ENCODE peak calls at places on chromosomes 4 and X, in five cellular contexts. One of them, this sample, is unnamed. For H3K9me3, the result is how much of the 10 kb centered on the place peaks cover.

GRCh38 chr4:38804654-38805295 is at the start of gene TLR1:
- DNase-seq in uterus: no peak
- DNase-seq in psoas muscle: no peak
- DNase-seq in adrenal gland: no peak
- DNase-seq in left ventricle myocardium inferior: no peak
- DNase-seq in this sample: no peak

GRCh38 chrX:38271154-38271716 is 50.6 kb upstream of the SRPX start:
- DNase-seq in left ventricle myocardium inferior: no peak
- DNase-seq in psoas muscle: no peak
- DNase-seq in uterus: no peak
- DNase-seq in adrenal gland: no peak
- DNase-seq in this sample: no peak

GRCh38 chrX:108090474-108091265 is 672 bp downstream of the PSMD10 start:
- DNase-seq in left ventricle myocardium inferior: no peak
- DNase-seq in psoas muscle: no peak
- DNase-seq in uterus: no peak
- DNase-seq in adrenal gland: no peak
- DNase-seq in this sample: no peak

GRCh38 chr4:78552398-78553396 is 1.1 kb downstream of the ANXA3 start:
- DNase-seq in left ventricle myocardium inferior: no peak
- DNase-seq in psoas muscle: no peak
- DNase-seq in adrenal gland: no peak
- DNase-seq in uterus: no peak
- DNase-seq in this sample: peak

GRCh38 chrX:24838624-24839023 is 144.9 kb downstream of the POLA1 start:
- DNase-seq in adrenal gland: no peak
- DNase-seq in psoas muscle: no peak
- DNase-seq in uterus: no peak
- DNase-seq in left ventricle myocardium inferior: no peak
- DNase-seq in this sample: no peak

GRCh38 chrX:153967536-153968214 is 3.9 kb downstream of the HCFC1 start:
- DNase-seq in adrenal gland: no peak
- DNase-seq in left ventricle myocardium inferior: no peak
- DNase-seq in psoas muscle: no peak
- DNase-seq in uterus: no peak
- DNase-seq in this sample: no peak

GRCh38 chrX:36957425-36958328 is 50.5 kb upstream of the FAM47C start:
- DNase-seq in adrenal gland: no peak
- DNase-seq in psoas muscle: no peak
- DNase-seq in left ventricle myocardium inferior: no peak
- DNase-seq in uterus: no peak
- DNase-seq in this sample: no peak

GRCh38 chr4:39715788-39716187 is 17.9 kb downstream of the UBE2K start:
- DNase-seq in psoas muscle: no peak
- DNase-seq in uterus: no peak
- DNase-seq in left ventricle myocardium inferior: no peak
- DNase-seq in adrenal gland: no peak
- DNase-seq in this sample: no peak

GRCh38 chr4:137393043-137393442 is 139.3 kb downstream of the PCDH18 start:
- DNase-seq in uterus: peak
- DNase-seq in psoas muscle: no peak
- DNase-seq in left ventricle myocardium inferior: peak
- DNase-seq in adrenal gland: peak
- DNase-seq in this sample: no peak

GRCh38 chrX:50799531-50799961 is 14.4 kb downstream of the SHROOM4 start:
- DNase-seq in adrenal gland: no peak
- DNase-seq in uterus: no peak
- DNase-seq in left ventricle myocardium inferior: no peak
- DNase-seq in psoas muscle: no peak
- DNase-seq in this sample: no peak

GRCh38 chr4:5051692-5052423 is 578 bp downstream of the STK32B start:
- DNase-seq in psoas muscle: peak
- DNase-seq in left ventricle myocardium inferior: no peak
- DNase-seq in adrenal gland: no peak
- DNase-seq in uterus: peak
- DNase-seq in this sample: no peak

GRCh38 chrX:136879001-136879667 is 1.4 kb downstream of the RBMX start:
- DNase-seq in psoas muscle: no peak
- DNase-seq in uterus: no peak
- DNase-seq in left ventricle myocardium inferior: no peak
- DNase-seq in adrenal gland: no peak
- DNase-seq in this sample: no peak

GRCh38 chrX:106875151-106875550 is 28.0 kb downstream of the RIPPLY1 start:
- DNase-seq in uterus: no peak
- DNase-seq in adrenal gland: no peak
- DNase-seq in left ventricle myocardium inferior: no peak
- DNase-seq in psoas muscle: no peak
- DNase-seq in this sample: no peak

GRCh38 chr4:5711479-5712184 is 631 bp downstream of the EVC start:
- DNase-seq in psoas muscle: peak
- DNase-seq in adrenal gland: peak
- DNase-seq in uterus: peak
- DNase-seq in left ventricle myocardium inferior: peak
- DNase-seq in this sample: no peak

GRCh38 chrX:29487214-29487613 is 728.1 kb upstream of the MAGEB2 start:
- DNase-seq in adrenal gland: no peak
- DNase-seq in psoas muscle: no peak
- DNase-seq in uterus: no peak
- DNase-seq in left ventricle myocardium inferior: no peak
- DNase-seq in this sample: no peak

GRCh38 chr4:15756361-15756861 is 21.7 kb upstream of the CD38 start:
- DNase-seq in adrenal gland: no peak
- DNase-seq in uterus: no peak
- DNase-seq in left ventricle myocardium inferior: no peak
- DNase-seq in psoas muscle: no peak
- DNase-seq in this sample: no peak

GRCh38 chr4:152352215-152352614 is 183.7 kb downstream of the FBXW7 start:
- DNase-seq in adrenal gland: no peak
- DNase-seq in psoas muscle: no peak
- DNase-seq in uterus: no peak
- DNase-seq in left ventricle myocardium inferior: no peak
- DNase-seq in this sample: no peak
- H3K27ac ChIP-seq in adrenal gland: peak
- H3K27ac ChIP-seq in psoas muscle: peak
- H3K27ac ChIP-seq in uterus: peak
- H3K27ac ChIP-seq in left ventricle myocardium inferior: peak
- H3K27ac ChIP-seq in this sample: no peak

GRCh38 chrX:47915886-47916493 is 79.3 kb downstream of the ZNF81 start:
- DNase-seq in uterus: no peak
- DNase-seq in psoas muscle: no peak
- DNase-seq in adrenal gland: no peak
- DNase-seq in left ventricle myocardium inferior: no peak
- DNase-seq in this sample: no peak
- H3K9me3 ChIP-seq in uterus: under half
- H3K9me3 ChIP-seq in psoas muscle: half or more
- H3K9me3 ChIP-seq in adrenal gland: under half
- H3K9me3 ChIP-seq in left ventricle myocardium inferior: under half
- H3K9me3 ChIP-seq in this sample: under half

GRCh38 chrX:149829751-149830191 is 48.0 kb downstream of the MAGEA9 start:
- DNase-seq in adrenal gland: no peak
- DNase-seq in uterus: no peak
- DNase-seq in psoas muscle: no peak
- DNase-seq in left ventricle myocardium inferior: no peak
- DNase-seq in this sample: no peak
- H3K27ac ChIP-seq in adrenal gland: no peak
- H3K27ac ChIP-seq in uterus: peak
- H3K27ac ChIP-seq in psoas muscle: no peak
- H3K27ac ChIP-seq in left ventricle myocardium inferior: no peak
- H3K27ac ChIP-seq in this sample: peak

GRCh38 chr4:473575-474457 is 25.1 kb downstream of the ZNF721 start:
- DNase-seq in left ventricle myocardium inferior: peak
- DNase-seq in uterus: peak
- DNase-seq in adrenal gland: peak
- DNase-seq in psoas muscle: peak
- DNase-seq in this sample: peak

GRCh38 chr4:476501-476900 is 22.5 kb downstream of the ZNF721 start:
- DNase-seq in uterus: no peak
- DNase-seq in left ventricle myocardium inferior: no peak
- DNase-seq in psoas muscle: no peak
- DNase-seq in adrenal gland: no peak
- DNase-seq in this sample: no peak

GRCh38 chr4:478373-478772 is 20.6 kb downstream of the ZNF721 start:
- DNase-seq in left ventricle myocardium inferior: no peak
- DNase-seq in uterus: no peak
- DNase-seq in psoas muscle: no peak
- DNase-seq in adrenal gland: no peak
- DNase-seq in this sample: no peak

GRCh38 chr4:477686-478085 is 21.3 kb downstream of the ZNF721 start:
- DNase-seq in uterus: no peak
- DNase-seq in left ventricle myocardium inferior: no peak
- DNase-seq in psoas muscle: no peak
- DNase-seq in adrenal gland: no peak
- DNase-seq in this sample: no peak

DNA sequence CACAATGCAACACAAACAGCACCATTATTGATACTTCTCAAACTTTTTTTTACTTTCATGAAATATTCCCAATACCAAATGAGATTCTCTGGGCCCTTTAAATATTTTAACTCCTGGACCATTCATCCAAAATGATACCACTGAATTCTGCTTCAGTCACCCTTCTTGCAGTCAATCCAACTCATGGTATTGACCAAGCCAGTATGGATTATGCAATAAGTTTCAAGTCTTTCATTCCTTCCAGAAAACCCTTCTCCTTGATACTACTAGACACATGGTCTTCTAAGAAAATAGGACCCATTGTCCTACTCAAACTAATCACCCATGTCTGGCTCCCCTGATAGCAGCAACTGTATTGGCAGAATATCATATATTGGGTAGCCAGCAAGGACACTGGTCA is 23.0 kb downstream of the ZNF721 start:
- DNase-seq in uterus: no peak
- DNase-seq in left ventricle myocardium inferior: no peak
- DNase-seq in psoas muscle: no peak
- DNase-seq in adrenal gland: no peak
- DNase-seq in this sample: no peak
- H3K9me3 ChIP-seq in uterus: under half
- H3K9me3 ChIP-seq in left ventricle myocardium inferior: under half
- H3K9me3 ChIP-seq in psoas muscle: under half
- H3K9me3 ChIP-seq in adrenal gland: under half
- H3K9me3 ChIP-seq in this sample: under half

GRCh38 chr4:88697588-88698329 is at the start of gene NAP1L5:
- DNase-seq in adrenal gland: peak
- DNase-seq in psoas muscle: peak
- DNase-seq in left ventricle myocardium inferior: peak
- DNase-seq in uterus: peak
- DNase-seq in this sample: no peak
- H3K27ac ChIP-seq in adrenal gland: peak
- H3K27ac ChIP-seq in psoas muscle: peak
- H3K27ac ChIP-seq in left ventricle myocardium inferior: peak
- H3K27ac ChIP-seq in uterus: peak
- H3K27ac ChIP-seq in this sample: no peak

This sample was measured in iPS DF 6.9.